ENCODE peak calls at places on chromosomes 2 and 18, in seven cellular contexts. R, C, B, A, I, N and K are unnamed samples.
A peak's percentile ranks its signal among the peaks of the same experiment; 100 is the strongest.

GRCh38 chr18:24995056-24995455 is 356.9 kb downstream of the ZNF521 start:
- DNase-seq in R (peak; percentile 83), C (no peak), B (no peak), A (no peak), I (no peak), N (no peak), K (no peak)

GRCh38 chr2:237675326-237675725 is 47.9 kb downstream of the LRRFIP1 start:
- DNase-seq in R (no peak), C (no peak), B (no peak), A (no peak), I (no peak), N (no peak), K (no peak)

GRCh38 chr2:46200861-46201605 is 96.2 kb upstream of the EPAS1 start:
- DNase-seq in R (no peak), C (no peak), B (no peak), A (no peak), I (no peak), N (no peak), K (no peak)

GRCh38 chr18:11148655-11149440 is 521 bp downstream of the PIEZO2 start:
- DNase-seq in R (no peak), C (no peak), B (peak; percentile 26), A (no peak), I (no peak), N (no peak), K (no peak)

GRCh38 chr18:8705280-8705940 is at the start of gene MTCL1:
- DNase-seq in R (no peak), C (no peak), B (no peak), A (no peak), I (no peak), N (no peak), K (no peak)

GRCh38 chr2:60706021-60706420 is 50.0 kb upstream of the PAPOLG start:
- DNase-seq in R (peak; percentile 43), C (no peak), B (no peak), A (no peak), I (peak; percentile 42), N (no peak), K (no peak)

GRCh38 chr2:83594261-83594660 is 864.8 kb downstream of the SUCLG1 start:
- DNase-seq in R (no peak), C (no peak), B (no peak), A (no peak), I (no peak), N (no peak), K (no peak)

GRCh38 chr2:39913648-39914456 is 134.8 kb upstream of the THUMPD2 start:
- DNase-seq in R (peak; percentile 88), C (no peak), B (peak; percentile 62), A (no peak), I (no peak), N (no peak), K (peak; percentile 20)

GRCh38 chr2:166867874-166868514 is 20.3 kb upstream of the XIRP2 start:
- DNase-seq in R (no peak), C (no peak), B (no peak), A (no peak), I (no peak), N (no peak), K (no peak)

GRCh38 chr18:3151379-3152264 is 68.1 kb downstream of the MYOM1 start:
- DNase-seq in R (peak; percentile 52), C (no peak), B (peak; percentile 12), A (no peak), I (no peak), N (no peak), K (no peak)

GRCh38 chr2:224309216-224309615 is 92.7 kb downstream of the FAM124B start:
- DNase-seq in R (no peak), C (no peak), B (no peak), A (no peak), I (no peak), N (no peak), K (peak; percentile 9)

GRCh38 chr2:11875481-11875880 is 129.0 kb downstream of the LPIN1 start:
- DNase-seq in R (no peak), C (no peak), B (no peak), A (no peak), I (no peak), N (no peak), K (no peak)

GRCh38 chr2:239690651-239691631 is 290.1 kb upstream of the HDAC4 start:
- DNase-seq in R (no peak), C (peak; percentile 10), B (no peak), A (no peak), I (peak; percentile 35), N (no peak), K (no peak)

GRCh38 chr2:27857417-27858172 is 32.6 kb downstream of the RBKS start:
- DNase-seq in R (peak; percentile 62), C (no peak), B (no peak), A (no peak), I (no peak), N (no peak), K (peak; percentile 62)

GRCh38 chr2:131413148-131413747 is 49.3 kb upstream of the RAB6D start:
- DNase-seq in R (peak; percentile 63), C (no peak), B (peak; percentile 62), A (no peak), I (peak; percentile 32), N (no peak), K (no peak)

GRCh38 chr2:134453973-134454372 is 200.1 kb downstream of the MGAT5 start:
- DNase-seq in R (no peak), C (no peak), B (no peak), A (no peak), I (no peak), N (no peak), K (no peak)

GRCh38 chr18:48408727-48409590 is at the start of gene ZBTB7C:
- DNase-seq in R (no peak), C (peak; percentile 37), B (peak; percentile 67), A (no peak), I (peak; percentile 46), N (no peak), K (no peak)

DNA sequence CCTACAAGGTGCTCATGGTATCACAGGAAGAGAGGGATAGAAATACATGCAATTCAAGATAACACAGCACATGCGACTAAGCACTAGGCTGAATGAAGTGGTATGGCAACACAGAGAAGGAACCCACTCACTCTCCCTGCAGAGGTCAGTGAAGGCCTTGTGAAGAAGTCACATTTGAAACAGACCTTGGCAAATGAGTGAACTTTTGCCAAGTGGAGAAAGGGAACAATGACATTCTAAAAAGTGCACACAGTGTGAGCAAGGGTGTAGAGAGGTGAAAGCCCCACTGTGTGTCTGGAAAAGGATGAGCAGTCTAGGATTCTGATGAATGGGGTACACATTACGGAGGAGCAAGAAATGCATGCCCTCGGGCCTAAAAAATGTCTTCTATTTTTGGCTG is 23.3 kb downstream of the KLF7 start:
- DNase-seq in R (no peak), C (no peak), B (no peak), A (no peak), I (peak; percentile 63), N (no peak), K (no peak)
- H3K4me3 ChIP-seq in R (no peak overlapping the region), C (no peak overlapping the region), B (no peak overlapping the region), A (peak overlapping the region; percentile 50), I (no peak overlapping the region), N (no peak overlapping the region), K (no peak overlapping the region)

GRCh38 chr2:144509001-144509545 is 10.8 kb downstream of the ZEB2 start:
- DNase-seq in R (no peak), C (no peak), B (no peak), A (no peak), I (no peak), N (no peak), K (no peak)

GRCh38 chr2:144509548-144510205 is 10.2 kb downstream of the ZEB2 start:
- DNase-seq in R (no peak), C (no peak), B (no peak), A (no peak), I (no peak), N (no peak), K (no peak)

GRCh38 chr2:144511222-144511855 is 8.6 kb downstream of the ZEB2 start:
- DNase-seq in R (no peak), C (no peak), B (no peak), A (no peak), I (no peak), N (no peak), K (no peak)

GRCh38 chr2:144511945-144512344 is 8.0 kb downstream of the ZEB2 start:
- DNase-seq in R (no peak), C (no peak), B (no peak), A (no peak), I (no peak), N (no peak), K (no peak)

DNA sequence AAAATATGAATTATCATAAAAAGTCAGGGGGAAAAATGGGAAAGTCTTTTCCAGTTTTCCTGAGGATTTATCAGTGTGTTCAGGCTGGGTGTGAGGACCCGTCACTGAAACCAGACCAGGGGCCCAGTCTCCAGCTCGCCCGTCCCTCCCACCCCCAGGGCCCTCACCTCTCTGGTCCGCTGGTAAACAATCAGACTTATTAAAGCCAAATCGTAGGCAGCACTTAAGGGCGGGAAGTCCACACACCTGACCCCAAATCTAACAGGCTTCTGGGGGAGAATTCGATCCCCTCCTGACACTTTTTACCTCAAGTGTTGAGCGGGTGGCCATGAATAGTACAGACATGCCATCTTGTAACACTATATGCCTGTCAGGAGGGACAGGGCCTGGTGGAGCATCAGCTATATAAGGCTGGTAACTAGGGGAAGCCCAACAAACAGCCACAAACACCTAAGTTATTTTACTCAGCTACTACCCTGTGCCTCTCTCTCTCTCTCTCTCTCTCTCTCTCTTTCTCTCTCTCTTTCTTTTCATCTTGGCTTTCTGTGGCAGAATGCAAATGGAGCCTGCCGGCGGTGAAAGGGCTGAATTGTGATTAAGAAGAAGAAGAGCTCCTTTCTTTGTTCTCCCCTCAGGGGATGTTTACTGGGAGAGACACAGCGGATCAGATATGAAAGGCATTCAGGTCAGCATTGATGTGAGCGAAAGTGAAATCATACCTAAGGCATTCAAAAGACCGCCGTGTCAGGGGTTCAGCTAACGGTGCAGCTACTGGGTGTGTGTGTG is 9.5 kb downstream of the ZEB2 start:
- DNase-seq in R (peak; percentile 89), C (no peak), B (no peak), A (no peak), I (no peak), N (no peak), K (no peak)
- H3K27me3 ChIP-seq in R (no peaks in the 10 kb centered on the region), C (peaks cover 25% of the 10 kb centered on the region), B (no peaks in the 10 kb centered on the region), A (no peaks in the 10 kb centered on the region), I (no peaks in the 10 kb centered on the region), N (no peaks in the 10 kb centered on the region), K (no peaks in the 10 kb centered on the region)

DNA sequence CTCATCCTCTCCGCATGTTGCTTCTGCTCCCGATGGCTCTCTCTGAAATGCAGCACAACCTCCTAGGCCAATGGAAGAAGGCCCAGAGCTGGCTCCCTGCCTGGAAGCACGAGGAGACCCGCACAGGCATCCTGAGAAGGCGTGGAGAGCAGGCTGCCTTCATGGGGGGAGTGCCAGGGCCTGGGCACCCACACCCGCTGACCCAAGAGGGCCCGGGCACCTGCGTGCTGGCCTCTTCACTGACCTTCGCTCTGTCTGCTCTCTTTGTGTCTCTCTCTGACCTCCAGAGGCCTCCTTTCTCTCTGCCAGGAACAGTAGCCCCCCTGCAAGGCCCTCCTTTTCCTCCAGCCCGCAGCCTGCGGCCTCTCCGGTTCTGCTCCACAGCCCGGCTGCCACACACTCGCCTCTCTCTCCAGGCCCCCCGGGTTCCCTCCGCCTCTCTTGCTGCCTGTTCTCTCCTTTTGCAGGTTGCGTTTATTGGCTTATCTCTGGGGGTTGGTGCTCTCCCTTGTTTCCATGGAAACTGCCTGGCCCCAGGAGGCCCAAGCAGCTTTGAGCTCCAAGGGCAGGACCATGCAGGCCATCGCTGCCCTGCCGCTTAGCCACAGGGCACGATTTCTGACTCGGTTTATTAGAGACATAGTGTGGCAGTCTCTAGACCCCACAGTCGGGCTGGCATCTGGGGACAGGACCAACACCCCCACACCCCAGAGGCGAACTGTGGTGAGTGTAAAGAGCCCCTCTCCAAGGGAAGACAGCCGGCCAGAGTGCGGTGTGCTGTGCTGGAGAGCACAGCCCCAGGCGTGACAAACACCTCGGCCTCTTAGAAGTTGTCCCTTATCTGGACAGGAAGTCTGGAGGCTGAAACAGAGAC is 1.7 kb downstream of the MZT2B start:
- DNase-seq in R (peak; percentile 11), C (no peak), B (peak; percentile 37), A (no peak), I (peak; percentile 79), N (no peak), K (no peak)
- H3K4me3 ChIP-seq in R (peak overlapping the region; percentile 70), C (no peak overlapping the region), B (peak overlapping the region; percentile 54), A (peak overlapping the region; percentile 100), I (no peak overlapping the region), N (peak overlapping the region; percentile 88), K (peak overlapping the region; percentile 97)

GRCh38 chr2:29363111-29363510 is 247.9 kb downstream of the CLIP4 start:
- DNase-seq in R (no peak), C (no peak), B (no peak), A (no peak), I (no peak), N (no peak), K (no peak)
- H3K27me3 ChIP-seq in R (peaks cover 12% of the 10 kb centered on the region), C (no peaks in the 10 kb centered on the region), B (no peaks in the 10 kb centered on the region), A (no peaks in the 10 kb centered on the region), I (no peaks in the 10 kb centered on the region), N (no peaks in the 10 kb centered on the region), K (no peaks in the 10 kb centered on the region)